ENCODE peak calls at places on chromosomes 11 and 22, in five cellular contexts. One of them, this sample, is unnamed.

GRCh38 chr22:30868663-30869385 is 99.8 kb downstream of the MORC2 start:
- DNase-seq in activated effector memory CD4-positive, alpha-beta T cell treated with anti-CD3 and anti-CD28 coated beads, Interleukin-2, amount 50 U/mL, for 16 hours: peak
- DNase-seq in HFFc6: no peak
- DNase-seq in GOT3: no peak
- DNase-seq in tibial nerve: no peak
- DNase-seq in this sample: no peak

GRCh38 chr11:23471878-23472277 is 611.6 kb upstream of the CCDC179 start:
- DNase-seq in HFFc6: no peak
- DNase-seq in activated effector memory CD4-positive, alpha-beta T cell treated with anti-CD3 and anti-CD28 coated beads, Interleukin-2, amount 50 U/mL, for 16 hours: no peak
- DNase-seq in tibial nerve: no peak
- DNase-seq in GOT3: no peak
- DNase-seq in this sample: no peak

GRCh38 chr11:17541330-17541885 is 2.8 kb downstream of the USH1C start:
- DNase-seq in tibial nerve: no peak
- DNase-seq in GOT3: no peak
- DNase-seq in activated effector memory CD4-positive, alpha-beta T cell treated with anti-CD3 and anti-CD28 coated beads, Interleukin-2, amount 50 U/mL, for 16 hours: no peak
- DNase-seq in HFFc6: peak
- DNase-seq in this sample: no peak

GRCh38 chr22:50198624-50199017 is 2.2 kb upstream of the SELENOO start:
- DNase-seq in GOT3: no peak
- DNase-seq in activated effector memory CD4-positive, alpha-beta T cell treated with anti-CD3 and anti-CD28 coated beads, Interleukin-2, amount 50 U/mL, for 16 hours: no peak
- DNase-seq in HFFc6: no peak
- DNase-seq in tibial nerve: no peak
- DNase-seq in this sample: no peak

GRCh38 chr11:10076458-10077141 is 217.4 kb downstream of the SBF2 start:
- DNase-seq in tibial nerve: no peak
- DNase-seq in HFFc6: peak
- DNase-seq in GOT3: no peak
- DNase-seq in activated effector memory CD4-positive, alpha-beta T cell treated with anti-CD3 and anti-CD28 coated beads, Interleukin-2, amount 50 U/mL, for 16 hours: peak
- DNase-seq in this sample: no peak

GRCh38 chr11:109970516-109971183 is 122.5 kb upstream of the ZC3H12C start:
- DNase-seq in activated effector memory CD4-positive, alpha-beta T cell treated with anti-CD3 and anti-CD28 coated beads, Interleukin-2, amount 50 U/mL, for 16 hours: no peak
- DNase-seq in HFFc6: no peak
- DNase-seq in tibial nerve: no peak
- DNase-seq in GOT3: no peak
- DNase-seq in this sample: no peak

GRCh38 chr11:19735512-19735911 is 22.9 kb downstream of the NAV2 start:
- DNase-seq in HFFc6: peak
- DNase-seq in activated effector memory CD4-positive, alpha-beta T cell treated with anti-CD3 and anti-CD28 coated beads, Interleukin-2, amount 50 U/mL, for 16 hours: no peak
- DNase-seq in tibial nerve: no peak
- DNase-seq in GOT3: no peak
- DNase-seq in this sample: no peak

GRCh38 chr11:70506986-70507385 is 108.7 kb downstream of the CTTN start:
- DNase-seq in HFFc6: no peak
- DNase-seq in GOT3: no peak
- DNase-seq in activated effector memory CD4-positive, alpha-beta T cell treated with anti-CD3 and anti-CD28 coated beads, Interleukin-2, amount 50 U/mL, for 16 hours: no peak
- DNase-seq in tibial nerve: no peak
- DNase-seq in this sample: no peak

GRCh38 chr11:130872102-130872501 is 44.2 kb downstream of the SNX19 start:
- DNase-seq in HFFc6: no peak
- DNase-seq in GOT3: no peak
- DNase-seq in tibial nerve: no peak
- DNase-seq in activated effector memory CD4-positive, alpha-beta T cell treated with anti-CD3 and anti-CD28 coated beads, Interleukin-2, amount 50 U/mL, for 16 hours: no peak
- DNase-seq in this sample: no peak

GRCh38 chr11:46272816-46273427 is 4.5 kb upstream of the CREB3L1 start:
- DNase-seq in GOT3: no peak
- DNase-seq in HFFc6: peak
- DNase-seq in tibial nerve: peak
- DNase-seq in activated effector memory CD4-positive, alpha-beta T cell treated with anti-CD3 and anti-CD28 coated beads, Interleukin-2, amount 50 U/mL, for 16 hours: no peak
- DNase-seq in this sample: no peak

GRCh38 chr22:29633514-29634312 is 30.3 kb downstream of the NF2 start:
- DNase-seq in tibial nerve: no peak
- DNase-seq in GOT3: no peak
- DNase-seq in HFFc6: no peak
- DNase-seq in activated effector memory CD4-positive, alpha-beta T cell treated with anti-CD3 and anti-CD28 coated beads, Interleukin-2, amount 50 U/mL, for 16 hours: no peak
- DNase-seq in this sample: no peak

GRCh38 chr22:48491451-48491941 is 1336.2 kb downstream of the BRD1 start:
- DNase-seq in tibial nerve: no peak
- DNase-seq in HFFc6: no peak
- DNase-seq in GOT3: no peak
- DNase-seq in activated effector memory CD4-positive, alpha-beta T cell treated with anti-CD3 and anti-CD28 coated beads, Interleukin-2, amount 50 U/mL, for 16 hours: peak
- DNase-seq in this sample: no peak

GRCh38 chr11:8328231-8328794 is 64.6 kb upstream of the LMO1 start:
- DNase-seq in GOT3: no peak
- DNase-seq in HFFc6: no peak
- DNase-seq in tibial nerve: no peak
- DNase-seq in activated effector memory CD4-positive, alpha-beta T cell treated with anti-CD3 and anti-CD28 coated beads, Interleukin-2, amount 50 U/mL, for 16 hours: no peak
- DNase-seq in this sample: no peak

GRCh38 chr11:107853070-107853469 is 5.5 kb downstream of the SLC35F2 start:
- DNase-seq in tibial nerve: no peak
- DNase-seq in activated effector memory CD4-positive, alpha-beta T cell treated with anti-CD3 and anti-CD28 coated beads, Interleukin-2, amount 50 U/mL, for 16 hours: no peak
- DNase-seq in HFFc6: no peak
- DNase-seq in GOT3: no peak
- DNase-seq in this sample: no peak

GRCh38 chr22:23216331-23217170 is 36.2 kb downstream of the BCR start:
- DNase-seq in activated effector memory CD4-positive, alpha-beta T cell treated with anti-CD3 and anti-CD28 coated beads, Interleukin-2, amount 50 U/mL, for 16 hours: peak
- DNase-seq in tibial nerve: no peak
- DNase-seq in GOT3: no peak
- DNase-seq in HFFc6: no peak
- DNase-seq in this sample: no peak

GRCh38 chr11:2927851-2928604 is 1.2 kb downstream of the PHLDA2 start:
- DNase-seq in activated effector memory CD4-positive, alpha-beta T cell treated with anti-CD3 and anti-CD28 coated beads, Interleukin-2, amount 50 U/mL, for 16 hours: no peak
- DNase-seq in HFFc6: peak
- DNase-seq in tibial nerve: no peak
- DNase-seq in GOT3: no peak
- DNase-seq in this sample: no peak

GRCh38 chr11:71139516-71140205 is 112.7 kb downstream of the SHANK2 start:
- DNase-seq in tibial nerve: no peak
- DNase-seq in activated effector memory CD4-positive, alpha-beta T cell treated with anti-CD3 and anti-CD28 coated beads, Interleukin-2, amount 50 U/mL, for 16 hours: peak
- DNase-seq in HFFc6: no peak
- DNase-seq in GOT3: no peak
- DNase-seq in this sample: no peak

GRCh38 chr11:66704659-66705360 is 24.2 kb downstream of the SPTBN2 start:
- DNase-seq in tibial nerve: no peak
- DNase-seq in HFFc6: no peak
- DNase-seq in GOT3: no peak
- DNase-seq in activated effector memory CD4-positive, alpha-beta T cell treated with anti-CD3 and anti-CD28 coated beads, Interleukin-2, amount 50 U/mL, for 16 hours: no peak
- DNase-seq in this sample: no peak

GRCh38 chr11:102309621-102310541 is 7.4 kb upstream of the BIRC3 start:
- DNase-seq in HFFc6: no peak
- DNase-seq in GOT3: no peak
- DNase-seq in tibial nerve: no peak
- DNase-seq in activated effector memory CD4-positive, alpha-beta T cell treated with anti-CD3 and anti-CD28 coated beads, Interleukin-2, amount 50 U/mL, for 16 hours: no peak
- DNase-seq in this sample: no peak

GRCh38 chr11:34916810-34917780 is 677 bp downstream of the PDHX start:
- DNase-seq in GOT3: no peak
- DNase-seq in tibial nerve: no peak
- DNase-seq in activated effector memory CD4-positive, alpha-beta T cell treated with anti-CD3 and anti-CD28 coated beads, Interleukin-2, amount 50 U/mL, for 16 hours: no peak
- DNase-seq in HFFc6: no peak
- DNase-seq in this sample: no peak

GRCh38 chr11:126415128-126415527 is 59.6 kb downstream of the ST3GAL4 start:
- DNase-seq in HFFc6: no peak
- DNase-seq in activated effector memory CD4-positive, alpha-beta T cell treated with anti-CD3 and anti-CD28 coated beads, Interleukin-2, amount 50 U/mL, for 16 hours: no peak
- DNase-seq in GOT3: no peak
- DNase-seq in tibial nerve: peak
- DNase-seq in this sample: no peak

GRCh38 chr11:2581151-2581930 is 118.5 kb downstream of the KCNQ1OT1 start:
- DNase-seq in activated effector memory CD4-positive, alpha-beta T cell treated with anti-CD3 and anti-CD28 coated beads, Interleukin-2, amount 50 U/mL, for 16 hours: peak
- DNase-seq in GOT3: no peak
- DNase-seq in HFFc6: no peak
- DNase-seq in tibial nerve: peak
- DNase-seq in this sample: no peak

GRCh38 chr11:69358398-69359080 is 64.6 kb downstream of the MYEOV start:
- DNase-seq in HFFc6: no peak
- DNase-seq in activated effector memory CD4-positive, alpha-beta T cell treated with anti-CD3 and anti-CD28 coated beads, Interleukin-2, amount 50 U/mL, for 16 hours: peak
- DNase-seq in GOT3: no peak
- DNase-seq in tibial nerve: no peak
- DNase-seq in this sample: no peak

GRCh38 chr11:60855726-60856633 is at the start of gene PTGDR2:
- DNase-seq in tibial nerve: no peak
- DNase-seq in GOT3: no peak
- DNase-seq in HFFc6: no peak
- DNase-seq in activated effector memory CD4-positive, alpha-beta T cell treated with anti-CD3 and anti-CD28 coated beads, Interleukin-2, amount 50 U/mL, for 16 hours: no peak
- DNase-seq in this sample: no peak

GRCh38 chr11:67482736-67483497 is at the start of gene AIP:
- DNase-seq in activated effector memory CD4-positive, alpha-beta T cell treated with anti-CD3 and anti-CD28 coated beads, Interleukin-2, amount 50 U/mL, for 16 hours: peak
- DNase-seq in HFFc6: peak
- DNase-seq in tibial nerve: peak
- DNase-seq in GOT3: peak
- DNase-seq in this sample: peak

GRCh38 chr11:3155691-3156258 is 9.3 kb downstream of the OSBPL5 start:
- DNase-seq in HFFc6: peak
- DNase-seq in tibial nerve: no peak
- DNase-seq in GOT3: no peak
- DNase-seq in activated effector memory CD4-positive, alpha-beta T cell treated with anti-CD3 and anti-CD28 coated beads, Interleukin-2, amount 50 U/mL, for 16 hours: no peak
- DNase-seq in this sample: no peak

GRCh38 chr22:24536089-24536488 is 18.8 kb downstream of the GUCD1 start:
- DNase-seq in GOT3: no peak
- DNase-seq in tibial nerve: no peak
- DNase-seq in activated effector memory CD4-positive, alpha-beta T cell treated with anti-CD3 and anti-CD28 coated beads, Interleukin-2, amount 50 U/mL, for 16 hours: no peak
- DNase-seq in HFFc6: no peak
- DNase-seq in this sample: no peak

GRCh38 chr11:33622806-33623205 is 77.8 kb downstream of the C11orf91 start:
- DNase-seq in activated effector memory CD4-positive, alpha-beta T cell treated with anti-CD3 and anti-CD28 coated beads, Interleukin-2, amount 50 U/mL, for 16 hours: no peak
- DNase-seq in GOT3: no peak
- DNase-seq in tibial nerve: no peak
- DNase-seq in HFFc6: no peak
- DNase-seq in this sample: no peak

GRCh38 chr11:10255388-10256125 is 38.5 kb downstream of the SBF2 start:
- DNase-seq in GOT3: no peak
- DNase-seq in tibial nerve: no peak
- DNase-seq in HFFc6: no peak
- DNase-seq in activated effector memory CD4-positive, alpha-beta T cell treated with anti-CD3 and anti-CD28 coated beads, Interleukin-2, amount 50 U/mL, for 16 hours: no peak
- DNase-seq in this sample: no peak

GRCh38 chr11:46918087-46918751 is at the start of gene LRP4:
- DNase-seq in GOT3: no peak
- DNase-seq in activated effector memory CD4-positive, alpha-beta T cell treated with anti-CD3 and anti-CD28 coated beads, Interleukin-2, amount 50 U/mL, for 16 hours: peak
- DNase-seq in tibial nerve: no peak
- DNase-seq in HFFc6: no peak
- DNase-seq in this sample: no peak

GRCh38 chr11:1163321-1163910 is 5.7 kb downstream of the MUC5AC start:
- DNase-seq in activated effector memory CD4-positive, alpha-beta T cell treated with anti-CD3 and anti-CD28 coated beads, Interleukin-2, amount 50 U/mL, for 16 hours: peak
- DNase-seq in GOT3: no peak
- DNase-seq in tibial nerve: no peak
- DNase-seq in HFFc6: no peak
- DNase-seq in this sample: no peak

GRCh38 chr11:114346709-114347141 is 50.5 kb downstream of the NNMT start:
- DNase-seq in activated effector memory CD4-positive, alpha-beta T cell treated with anti-CD3 and anti-CD28 coated beads, Interleukin-2, amount 50 U/mL, for 16 hours: no peak
- DNase-seq in tibial nerve: no peak
- DNase-seq in GOT3: no peak
- DNase-seq in HFFc6: no peak
- DNase-seq in this sample: no peak

GRCh38 chr11:9850224-9850895 is 186.5 kb downstream of the SWAP70 start:
- DNase-seq in GOT3: no peak
- DNase-seq in tibial nerve: no peak
- DNase-seq in activated effector memory CD4-positive, alpha-beta T cell treated with anti-CD3 and anti-CD28 coated beads, Interleukin-2, amount 50 U/mL, for 16 hours: no peak
- DNase-seq in HFFc6: no peak
- DNase-seq in this sample: no peak